ENCODE peak calls at places on chromosomes 3 and 15, in five cellular contexts. H is left lung, B is gastrocnemius medialis, K is pancreas, Q is psoas muscle. J is an unnamed sample.

GRCh38 chr3:69084326-69084667 is 440 bp upstream of the ARL6IP5 start:
- ATAC-seq in B (peak; percentile 34), K (peak; percentile 54), Q (peak; percentile 30), H (peak; percentile 22), J (peak; percentile 39)

GRCh38 chr3:2354702-2355101 is 256.0 kb downstream of the CNTN4 start:
- ATAC-seq in B (no peak), Q (no peak), K (peak; percentile 89), H (peak; percentile 79), J (peak; percentile 57)

GRCh38 chr3:2851356-2851755 is 258.8 kb downstream of the IL5RA start:
- ATAC-seq in K (peak; percentile 75), Q (no peak), B (no peak), H (peak; percentile 52), J (no peak)

GRCh38 chr3:12974316-12974715 is 98.9 kb downstream of the IQSEC1 start:
- ATAC-seq in B (no peak), K (no peak), H (no peak), Q (no peak), J (no peak)

GRCh38 chr3:59043391-59043790 is 6.4 kb downstream of the CFAP20DC start:
- ATAC-seq in K (no peak), Q (no peak), B (no peak), H (no peak), J (no peak)

GRCh38 chr3:189967254-189967865 is 153.3 kb downstream of the P3H2 start:
- ATAC-seq in H (peak; percentile 70), K (peak; percentile 79), B (peak; percentile 41), Q (no peak), J (no peak)

GRCh38 chr3:46624976-46625490 is 12.7 kb downstream of the FAM240A start:
- ATAC-seq in Q (no peak), B (no peak), H (no peak), K (no peak), J (no peak)

GRCh38 chr3:7682822-7683229 is 818.8 kb upstream of the LMCD1 start:
- ATAC-seq in H (peak; percentile 92), K (peak; percentile 69), Q (no peak), B (peak; percentile 41), J (peak; percentile 66)

GRCh38 chr3:187062526-187063177 is 76.6 kb downstream of the RPL39L start:
- ATAC-seq in K (peak; percentile 38), B (peak; percentile 21), Q (no peak), H (peak; percentile 23), J (no peak)

GRCh38 chr15:37007301-37007700 is 93.0 kb downstream of the MEIS2 start:
- ATAC-seq in H (no peak), Q (no peak), K (no peak), B (no peak), J (no peak)

GRCh38 chr15:71612869-71613268 is 197.5 kb upstream of the NR2E3 start:
- ATAC-seq in H (peak; percentile 64), B (no peak), K (no peak), Q (no peak), J (no peak)

GRCh38 chr3:24419067-24419791 is 75.4 kb downstream of the THRB start:
- ATAC-seq in B (peak; percentile 30), Q (peak; percentile 29), H (no peak), K (no peak), J (no peak)

GRCh38 chr3:108724101-108724500 is 33.1 kb downstream of the RETNLB start:
- ATAC-seq in H (no peak), Q (no peak), B (no peak), K (no peak), J (no peak)

GRCh38 chr3:105837143-105837740 is 31.6 kb downstream of the CBLB start:
- ATAC-seq in H (peak; percentile 81), Q (no peak), K (no peak), B (no peak), J (no peak)

GRCh38 chr3:172397716-172398405 is 50.4 kb downstream of the GHSR start:
- ATAC-seq in Q (no peak), B (peak; percentile 78), H (no peak), K (peak; percentile 54), J (no peak)

GRCh38 chr15:99251436-99251821 is at the start of gene LRRC28:
- ATAC-seq in H (peak; percentile 49), K (peak; percentile 53), Q (no peak), B (peak; percentile 35), J (peak; percentile 60)

GRCh38 chr15:40471778-40472130 is 970 bp downstream of the CHST14 start:
- ATAC-seq in B (peak; percentile 11), K (peak; percentile 34), Q (peak; percentile 3), H (peak; percentile 31), J (no peak)

DNA sequence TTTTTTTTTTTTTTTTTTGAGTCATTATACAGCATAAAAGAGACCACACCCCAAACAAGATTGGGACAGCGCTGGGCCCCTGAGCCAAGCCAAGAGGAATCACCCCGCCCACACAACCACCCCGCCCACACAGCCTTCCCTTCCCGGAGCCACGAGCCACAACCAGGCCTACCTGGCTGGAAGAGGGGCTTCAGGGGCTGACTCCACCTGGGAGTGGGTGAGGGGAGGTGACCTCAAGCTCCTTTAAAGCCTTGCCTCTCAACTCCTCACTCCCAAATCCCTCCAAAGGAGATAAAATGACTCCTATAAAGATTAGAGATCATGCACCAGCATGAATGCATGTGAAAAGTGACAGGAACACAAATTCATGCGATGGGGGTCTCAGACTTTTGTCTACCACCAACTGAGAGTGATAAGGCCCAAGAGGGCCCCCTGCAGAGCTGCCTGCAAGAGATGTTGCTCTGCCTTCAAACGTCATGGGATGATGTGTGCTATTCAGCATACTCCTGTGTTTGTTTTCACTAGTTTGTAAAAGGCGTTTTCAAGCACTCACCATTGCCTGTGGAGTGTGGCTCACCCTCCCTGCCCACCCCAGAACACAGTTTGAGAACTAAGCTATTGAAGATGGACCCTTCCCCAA is 23.1 kb upstream of the KLF13 start:
- ATAC-seq in B (peak; percentile 30), H (peak; percentile 59), Q (no peak), K (peak; percentile 28), J (peak; percentile 48)
- H3K27ac ChIP-seq in B (no peak overlapping the region), H (no peak overlapping the region), Q (no peak overlapping the region), K (no peak overlapping the region), J (no peak overlapping the region)

DNA sequence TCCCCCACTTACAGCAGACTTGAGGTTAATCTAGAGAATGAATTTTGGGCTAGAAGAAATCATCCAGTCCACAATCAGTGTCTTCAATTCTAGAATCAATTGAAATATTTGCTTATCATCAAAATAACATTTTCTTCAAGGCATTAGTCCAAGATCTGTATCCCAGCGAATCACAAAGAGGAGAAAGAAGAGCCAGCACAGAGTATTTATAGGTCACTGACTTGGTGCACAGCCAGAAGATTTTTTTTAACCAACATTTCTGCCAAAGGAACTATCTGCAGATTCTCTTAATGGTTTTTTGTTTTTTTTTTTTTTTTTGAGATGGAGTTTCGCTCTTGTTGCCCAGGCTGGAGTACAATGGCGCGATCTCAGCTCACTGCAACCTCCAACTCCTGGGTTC is 178.2 kb downstream of the TNIK start:
- ATAC-seq in K (peak; percentile 30), B (no peak), H (no peak), Q (no peak), J (no peak)
- H3K4me1 ChIP-seq in K (peaks cover 8% of the 10 kb centered on the region), B (peaks cover 56% of the 10 kb centered on the region), H (no peaks in the 10 kb centered on the region), Q (peaks cover 55% of the 10 kb centered on the region), J (peaks cover 15% of the 10 kb centered on the region)

GRCh38 chr3:126028096-126028495 is 55.8 kb downstream of the SLC41A3 start:
- ATAC-seq in B (no peak), H (no peak), Q (no peak), K (no peak), J (no peak)
- H3K27ac ChIP-seq in B (no peak overlapping the region), H (no peak overlapping the region), Q (no peak overlapping the region), K (no peak overlapping the region), J (no peak overlapping the region)

GRCh38 chr3:70882104-70882503 is 569.7 kb upstream of the MDFIC2 start:
- ATAC-seq in Q (no peak), H (peak; percentile 87), B (no peak), K (no peak), J (no peak)
- H3K4me1 ChIP-seq in Q (no peaks in the 10 kb centered on the region), H (no peaks in the 10 kb centered on the region), B (no peaks in the 10 kb centered on the region), K (no peaks in the 10 kb centered on the region), J (no peaks in the 10 kb centered on the region)

GRCh38 chr3:143731776-143732175 is 116.5 kb downstream of the SLC9A9 start:
- ATAC-seq in K (peak; percentile 81), H (no peak), B (no peak), Q (no peak), J (no peak)

GRCh38 chr3:143736205-143736604 is 112.1 kb downstream of the SLC9A9 start:
- ATAC-seq in B (no peak), H (no peak), Q (no peak), K (no peak), J (no peak)

GRCh38 chr3:143726727-143727126 is 121.5 kb downstream of the SLC9A9 start:
- ATAC-seq in B (no peak), Q (no peak), H (no peak), K (no peak), J (no peak)

GRCh38 chr3:143727391-143727790 is 120.9 kb downstream of the SLC9A9 start:
- ATAC-seq in H (no peak), B (no peak), Q (no peak), K (no peak), J (no peak)

DNA sequence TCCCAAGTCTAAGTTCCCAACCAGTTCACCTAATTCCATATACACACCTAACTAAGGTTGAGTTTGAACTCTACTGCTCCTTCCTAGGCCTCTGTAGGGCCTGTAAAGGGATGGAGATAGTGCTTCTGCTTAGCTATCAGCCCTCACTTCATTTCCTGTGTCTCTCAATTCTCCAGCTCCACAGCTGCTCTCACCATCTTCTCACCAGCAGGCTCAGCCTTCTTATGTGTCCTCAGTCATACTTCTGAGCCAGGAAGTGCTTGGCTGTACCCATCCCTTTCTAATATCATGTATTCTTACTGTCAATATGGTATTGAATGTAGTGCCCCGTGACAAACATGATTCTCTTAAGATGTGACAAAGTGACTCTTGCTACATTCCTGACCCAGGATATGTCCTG is 117.0 kb downstream of the SLC9A9 start:
- ATAC-seq in B (no peak), H (no peak), K (no peak), Q (no peak), J (no peak)
- H3K27ac ChIP-seq in B (no peak overlapping the region), H (no peak overlapping the region), K (no peak overlapping the region), Q (no peak overlapping the region), J (no peak overlapping the region)

GRCh38 chr3:139310474-139310933 is 33.3 kb upstream of the MRPS22 start:
- ATAC-seq in H (no peak), B (no peak), K (no peak), Q (no peak), J (no peak)
- H3K4me1 ChIP-seq in H (no peaks in the 10 kb centered on the region), B (no peaks in the 10 kb centered on the region), K (no peaks in the 10 kb centered on the region), Q (no peaks in the 10 kb centered on the region), J (no peaks in the 10 kb centered on the region)

GRCh38 chr15:100821327-100821726 is 58.3 kb upstream of the ALDH1A3 start:
- ATAC-seq in Q (no peak), K (no peak), H (no peak), B (no peak), J (no peak)

GRCh38 chr15:100824211-100824610 is 55.4 kb upstream of the ALDH1A3 start:
- ATAC-seq in B (no peak), H (no peak), Q (no peak), K (no peak), J (no peak)

GRCh38 chr15:100818927-100819326 is 60.7 kb upstream of the ALDH1A3 start:
- ATAC-seq in H (peak; percentile 31), Q (no peak), K (no peak), B (no peak), J (no peak)
- H3K27ac ChIP-seq in H (no peak overlapping the region), Q (no peak overlapping the region), K (no peak overlapping the region), B (no peak overlapping the region), J (no peak overlapping the region)

GRCh38 chr3:112635674-112636073 is 5.3 kb downstream of the CCDC80 start:
- ATAC-seq in H (peak; percentile 51), B (no peak), Q (no peak), K (peak; percentile 36), J (peak; percentile 48)
- H3K4me1 ChIP-seq in H (peaks cover 3% of the 10 kb centered on the region), B (peaks cover 4% of the 10 kb centered on the region), Q (no peaks in the 10 kb centered on the region), K (no peaks in the 10 kb centered on the region), J (peaks cover 100% of the 10 kb centered on the region)

J was measured in gastroesophageal sphincter.